ENCODE peak calls at places on chromosome 21, in eight cellular contexts. H, S, C, B, V, J, L and F are unnamed samples.

GRCh38 chr21:41321211-41321907 is 4.8 kb downstream of the FAM3B start:
- DNase-seq in H (no peak), S (no peak), C (no peak), B (peak; percentile 34), V (no peak), J (no peak), L (no peak), F (no peak)

GRCh38 chr21:19049567-19049966 is 646.0 kb upstream of the TMPRSS15 start:
- DNase-seq in H (no peak), S (no peak), C (no peak), B (no peak), V (no peak), J (no peak), L (no peak), F (no peak)

GRCh38 chr21:45164838-45165237 is 90.5 kb downstream of the ADARB1 start:
- DNase-seq in H (no peak), S (no peak), C (peak; percentile 3), B (no peak), V (no peak), J (no peak), L (no peak), F (no peak)

GRCh38 chr21:19529031-19529430 is 1125.4 kb upstream of the TMPRSS15 start:
- DNase-seq in H (no peak), S (no peak), C (no peak), B (no peak), V (no peak), J (no peak), L (no peak), F (no peak)

GRCh38 chr21:15520811-15521643 is 208.8 kb upstream of the USP25 start:
- DNase-seq in H (peak; percentile 10), S (no peak), C (no peak), B (no peak), V (no peak), J (no peak), L (no peak), F (no peak)

GRCh38 chr21:45455321-45456013 is 50.5 kb downstream of the COL18A1 start:
- DNase-seq in H (peak; percentile 52), S (peak; percentile 55), C (peak; percentile 61), B (no peak), V (peak; percentile 51), J (no peak), L (peak; percentile 47), F (no peak)

GRCh38 chr21:14737278-14737677 is 191.2 kb upstream of the SAMSN1 start:
- DNase-seq in H (no peak), S (no peak), C (no peak), B (no peak), V (peak; percentile 3), J (no peak), L (no peak), F (no peak)

GRCh38 chr21:36889401-36889800 is 77.1 kb downstream of the HLCS start:
- DNase-seq in H (no peak), S (no peak), C (no peak), B (no peak), V (peak; percentile 50), J (no peak), L (no peak), F (no peak)

GRCh38 chr21:38913120-38913975 is 107.6 kb downstream of the ETS2 start:
- DNase-seq in H (no peak), S (peak; percentile 56), C (peak; percentile 87), B (peak; percentile 12), V (peak; percentile 75), J (no peak), L (peak; percentile 91), F (peak; percentile 20)

GRCh38 chr21:35050348-35051286 is 1.5 kb upstream of the RUNX1 start:
- DNase-seq in H (no peak), S (no peak), C (no peak), B (peak; percentile 33), V (no peak), J (no peak), L (no peak), F (no peak)

GRCh38 chr21:35048706-35049617 is at the start of gene RUNX1:
- DNase-seq in H (peak; percentile 98), S (no peak), C (no peak), B (peak; percentile 89), V (peak; percentile 53), J (no peak), L (peak; percentile 75), F (no peak)

GRCh38 chr21:35053356-35054096 is 4.4 kb upstream of the RUNX1 start:
- DNase-seq in H (no peak), S (no peak), C (no peak), B (no peak), V (peak; percentile 8), J (no peak), L (no peak), F (no peak)

GRCh38 chr21:35052786-35053185 is 3.7 kb upstream of the RUNX1 start:
- DNase-seq in H (no peak), S (no peak), C (no peak), B (no peak), V (no peak), J (no peak), L (no peak), F (no peak)

DNA sequence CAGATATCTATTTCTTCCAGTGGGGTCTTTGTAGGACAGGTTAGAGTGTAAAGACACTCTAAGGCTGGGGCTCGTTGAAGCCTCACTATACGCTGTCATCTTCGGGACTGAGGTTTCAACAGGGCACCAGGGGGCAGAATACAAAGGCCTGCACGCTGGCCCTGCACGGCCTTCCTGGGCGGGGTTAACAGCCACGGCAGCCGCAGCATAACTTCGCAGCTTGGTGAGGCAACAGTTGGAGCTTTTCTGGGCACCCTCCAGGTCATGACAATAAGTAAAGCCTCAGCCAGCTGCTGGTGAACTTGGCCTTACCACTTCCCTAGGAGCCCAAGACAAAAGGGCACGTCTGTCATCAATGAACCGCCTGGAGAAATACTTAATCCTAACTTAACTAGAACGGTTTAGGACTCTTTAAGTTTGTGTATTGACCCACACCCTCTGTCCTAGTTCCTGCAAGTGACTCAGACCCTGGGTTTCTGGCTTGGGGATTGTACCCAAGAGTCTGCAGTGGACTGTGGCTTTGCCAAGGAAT is 2.3 kb upstream of the RUNX1 start:
- DNase-seq in H (peak; percentile 97), S (peak; percentile 83), C (peak; percentile 20), B (peak; percentile 92), V (peak; percentile 92), J (no peak), L (peak; percentile 92), F (peak; percentile 73)
- TF ChIP-seq CTCF in H (peak; percentile 64), S (peak; percentile 75), C (peak; percentile 27), B (peak; percentile 64), V (peak; percentile 67), J (no peak), L (peak; percentile 66), F (peak; percentile 53)

DNA sequence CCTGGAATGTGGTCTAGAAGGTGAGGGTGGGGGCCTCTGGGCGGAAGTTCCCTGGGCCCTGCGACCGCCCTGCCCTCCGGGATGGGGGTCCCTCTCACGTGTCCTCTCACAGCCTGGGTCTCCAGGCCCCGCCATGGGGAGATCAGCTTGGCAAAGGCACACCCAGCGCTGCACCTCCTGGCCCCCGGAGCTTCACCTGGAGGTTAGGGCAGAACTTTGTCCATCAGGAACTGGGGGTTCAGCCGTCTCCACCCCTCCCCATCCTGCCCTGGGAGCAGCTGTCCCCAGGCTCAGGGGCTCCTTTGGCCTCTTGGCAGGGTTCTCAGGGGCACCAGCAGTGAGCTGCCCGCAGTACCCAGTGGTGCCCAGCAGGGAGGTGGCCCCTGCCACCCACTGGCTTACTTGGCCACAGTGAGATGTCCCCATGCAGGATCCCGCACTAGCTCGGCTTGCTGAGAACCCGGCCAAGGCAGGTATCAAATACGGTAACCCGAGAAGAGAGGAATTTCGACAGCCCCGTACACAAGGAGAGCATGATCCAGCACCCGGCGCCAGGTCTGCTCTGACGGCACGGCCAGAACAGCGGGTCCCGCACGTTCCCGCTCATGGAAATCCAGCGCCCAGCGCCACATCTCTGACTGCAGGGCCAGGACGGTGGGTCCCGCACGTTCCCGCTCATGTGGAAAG is 36.7 kb downstream of the RRP1 start:
- DNase-seq in H (no peak), S (no peak), C (peak; percentile 41), B (no peak), V (no peak), J (no peak), L (no peak), F (no peak)
- TF ChIP-seq CTCF in H (no peak), S (peak; percentile 34), C (peak; percentile 17), B (no peak), V (no peak), J (no peak), L (no peak), F (no peak)

DNA sequence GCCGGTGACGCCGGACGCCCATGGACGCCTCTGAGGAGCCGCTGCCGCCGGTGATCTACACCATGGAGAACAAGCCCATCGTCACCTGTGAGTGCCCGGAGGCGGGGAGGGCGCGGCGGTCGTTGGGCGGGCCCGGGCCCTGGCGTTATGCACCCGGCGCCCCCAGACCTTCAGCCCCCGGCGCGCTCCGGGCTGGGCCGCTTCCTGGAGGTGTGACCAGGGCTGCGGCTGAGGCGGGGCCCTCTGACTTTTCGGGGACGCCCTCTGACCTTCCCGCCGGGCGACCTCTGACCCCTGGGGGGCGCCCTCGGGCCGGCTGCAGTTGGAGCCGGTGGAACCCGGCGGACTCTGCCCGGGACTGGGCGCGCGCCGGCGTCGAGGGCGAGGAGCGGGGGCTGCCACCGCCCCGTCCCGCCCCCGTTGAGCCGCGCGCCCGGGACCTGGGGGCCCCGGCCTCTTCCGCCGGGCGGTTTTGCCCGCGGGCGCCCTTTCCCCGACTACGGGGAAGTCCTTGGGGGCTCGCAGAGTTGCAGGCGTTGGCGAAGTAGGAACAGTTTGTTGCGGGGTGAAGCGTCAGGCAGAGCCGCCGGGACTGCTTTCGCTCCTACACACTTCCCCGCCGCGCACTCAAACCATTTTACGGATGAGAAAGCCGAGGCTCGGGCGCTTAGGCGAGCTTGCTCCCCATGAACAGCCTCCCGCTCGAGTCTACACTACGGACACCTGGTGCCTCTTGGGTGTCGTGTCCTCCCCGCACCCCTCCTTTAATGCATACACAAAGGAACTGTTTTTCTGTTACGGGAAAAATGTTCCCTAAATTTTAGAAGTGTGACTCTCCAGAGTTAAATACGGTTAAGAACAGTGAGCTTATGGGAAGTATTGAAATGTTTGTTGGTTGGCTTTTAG is 618 bp downstream of the TRAPPC10 start:
- DNase-seq in H (peak; percentile 89), S (peak; percentile 69), C (peak; percentile 30), B (peak; percentile 92), V (peak; percentile 33), J (no peak), L (peak; percentile 53), F (peak; percentile 81)
- TF ChIP-seq CTCF in H (no peak), S (peak; percentile 15), C (peak; percentile 10), B (no peak), V (no peak), J (no peak), L (no peak), F (peak; percentile 71)

GRCh38 chr21:42358937-42359336 is 7.4 kb downstream of the TFF1 start:
- DNase-seq in H (no peak), S (no peak), C (no peak), B (no peak), V (no peak), J (no peak), L (no peak), F (no peak)

GRCh38 chr21:42358261-42358660 is 7.5 kb upstream of the TFF2 start:
- DNase-seq in H (no peak), S (no peak), C (no peak), B (no peak), V (no peak), J (no peak), L (no peak), F (no peak)

GRCh38 chr21:42361286-42361685 is 5.0 kb downstream of the TFF1 start:
- DNase-seq in H (no peak), S (no peak), C (no peak), B (no peak), V (no peak), J (no peak), L (no peak), F (no peak)

GRCh38 chr21:42362198-42362597 is 4.1 kb downstream of the TFF1 start:
- DNase-seq in H (no peak), S (no peak), C (no peak), B (no peak), V (no peak), J (no peak), L (no peak), F (no peak)

GRCh38 chr21:42360317-42360716 is 6.0 kb downstream of the TFF1 start:
- DNase-seq in H (peak; percentile 42), S (no peak), C (no peak), B (peak; percentile 55), V (no peak), J (no peak), L (no peak), F (no peak)
- TF ChIP-seq CTCF in H (peak; percentile 39), S (no peak), C (no peak), B (peak; percentile 45), V (no peak), J (no peak), L (no peak), F (no peak)